ENCODE peak calls at places on chromosome 9, in eight cellular contexts. One of them, this sample, is unnamed.

GRCh38 chr9:137129089-137129455 is 9.9 kb upstream of the GRIN1 start:
- DNase-seq in AG09309: no peak
- DNase-seq in kidney tubule cell: peak; percentile 46
- DNase-seq in GM13977: no peak
- DNase-seq in T47D: no peak
- DNase-seq in SHP77 treated with DMSO at 0.1 percent for 48 hours: no peak
- DNase-seq in foreskin keratinocyte: no peak
- DNase-seq in erythroblast: peak; percentile 71
- DNase-seq in this sample: no peak

GRCh38 chr9:34145165-34145564 is 18.7 kb upstream of the DCAF12 start:
- DNase-seq in AG09309: no peak
- DNase-seq in kidney tubule cell: peak; percentile 60
- DNase-seq in GM13977: no peak
- DNase-seq in T47D: no peak
- DNase-seq in SHP77 treated with DMSO at 0.1 percent for 48 hours: no peak
- DNase-seq in foreskin keratinocyte: no peak
- DNase-seq in erythroblast: peak; percentile 22
- DNase-seq in this sample: no peak

GRCh38 chr9:77876091-77876490 is 155.5 kb downstream of the GNAQ start:
- DNase-seq in AG09309: no peak
- DNase-seq in kidney tubule cell: peak; percentile 44
- DNase-seq in GM13977: no peak
- DNase-seq in T47D: peak; percentile 23
- DNase-seq in SHP77 treated with DMSO at 0.1 percent for 48 hours: no peak
- DNase-seq in foreskin keratinocyte: no peak
- DNase-seq in erythroblast: no peak
- DNase-seq in this sample: no peak

GRCh38 chr9:96514108-96514824 is 64.3 kb downstream of the HABP4 start:
- DNase-seq in AG09309: peak; percentile 62
- DNase-seq in kidney tubule cell: no peak
- DNase-seq in GM13977: no peak
- DNase-seq in T47D: no peak
- DNase-seq in SHP77 treated with DMSO at 0.1 percent for 48 hours: no peak
- DNase-seq in foreskin keratinocyte: no peak
- DNase-seq in erythroblast: no peak
- DNase-seq in this sample: no peak

GRCh38 chr9:137411670-137412380 is 11.1 kb downstream of the EXD3 start:
- DNase-seq in AG09309: peak; percentile 54
- DNase-seq in kidney tubule cell: peak; percentile 89
- DNase-seq in GM13977: peak; percentile 87
- DNase-seq in T47D: peak; percentile 91
- DNase-seq in SHP77 treated with DMSO at 0.1 percent for 48 hours: no peak
- DNase-seq in foreskin keratinocyte: peak; percentile 49
- DNase-seq in erythroblast: no peak
- DNase-seq in this sample: peak; percentile 63

GRCh38 chr9:108400267-108400666 is 455.5 kb downstream of the ACTL7B start:
- DNase-seq in AG09309: no peak
- DNase-seq in kidney tubule cell: peak; percentile 8
- DNase-seq in GM13977: no peak
- DNase-seq in T47D: no peak
- DNase-seq in SHP77 treated with DMSO at 0.1 percent for 48 hours: no peak
- DNase-seq in foreskin keratinocyte: no peak
- DNase-seq in erythroblast: no peak
- DNase-seq in this sample: no peak

GRCh38 chr9:138072897-138073296 is 195.3 kb downstream of the CACNA1B start:
- DNase-seq in AG09309: no peak
- DNase-seq in kidney tubule cell: no peak
- DNase-seq in GM13977: no peak
- DNase-seq in T47D: no peak
- DNase-seq in SHP77 treated with DMSO at 0.1 percent for 48 hours: no peak
- DNase-seq in foreskin keratinocyte: no peak
- DNase-seq in erythroblast: no peak
- DNase-seq in this sample: no peak

GRCh38 chr9:78566948-78567675 is 270.2 kb downstream of the PSAT1 start:
- DNase-seq in AG09309: no peak
- DNase-seq in kidney tubule cell: peak; percentile 80
- DNase-seq in GM13977: no peak
- DNase-seq in T47D: no peak
- DNase-seq in SHP77 treated with DMSO at 0.1 percent for 48 hours: no peak
- DNase-seq in foreskin keratinocyte: peak; percentile 30
- DNase-seq in erythroblast: no peak
- DNase-seq in this sample: no peak

GRCh38 chr9:109108318-109108717 is 11.4 kb downstream of the TMEM245 start:
- DNase-seq in AG09309: no peak
- DNase-seq in kidney tubule cell: peak; percentile 38
- DNase-seq in GM13977: no peak
- DNase-seq in T47D: no peak
- DNase-seq in SHP77 treated with DMSO at 0.1 percent for 48 hours: no peak
- DNase-seq in foreskin keratinocyte: peak; percentile 20
- DNase-seq in erythroblast: no peak
- DNase-seq in this sample: no peak

GRCh38 chr9:133137451-133138231 is 16.6 kb upstream of the RALGDS start:
- DNase-seq in AG09309: no peak
- DNase-seq in kidney tubule cell: no peak
- DNase-seq in GM13977: no peak
- DNase-seq in T47D: no peak
- DNase-seq in SHP77 treated with DMSO at 0.1 percent for 48 hours: no peak
- DNase-seq in foreskin keratinocyte: no peak
- DNase-seq in erythroblast: no peak
- DNase-seq in this sample: no peak

GRCh38 chr9:18891946-18892670 is 140.9 kb downstream of the SAXO1 start:
- DNase-seq in AG09309: no peak
- DNase-seq in kidney tubule cell: no peak
- DNase-seq in GM13977: no peak
- DNase-seq in T47D: no peak
- DNase-seq in SHP77 treated with DMSO at 0.1 percent for 48 hours: no peak
- DNase-seq in foreskin keratinocyte: no peak
- DNase-seq in erythroblast: no peak
- DNase-seq in this sample: no peak

GRCh38 chr9:698276-698675 is 143.2 kb upstream of the DMRT1 start:
- DNase-seq in AG09309: no peak
- DNase-seq in kidney tubule cell: peak; percentile 76
- DNase-seq in GM13977: no peak
- DNase-seq in T47D: no peak
- DNase-seq in SHP77 treated with DMSO at 0.1 percent for 48 hours: no peak
- DNase-seq in foreskin keratinocyte: no peak
- DNase-seq in erythroblast: no peak
- DNase-seq in this sample: no peak

GRCh38 chr9:85432599-85432998 is 309.2 kb downstream of the AGTPBP1 start:
- DNase-seq in AG09309: no peak
- DNase-seq in kidney tubule cell: no peak
- DNase-seq in GM13977: no peak
- DNase-seq in T47D: no peak
- DNase-seq in SHP77 treated with DMSO at 0.1 percent for 48 hours: no peak
- DNase-seq in foreskin keratinocyte: no peak
- DNase-seq in erythroblast: no peak
- DNase-seq in this sample: no peak

GRCh38 chr9:104774132-104774531 is 10.2 kb downstream of the NIPSNAP3B start:
- DNase-seq in AG09309: no peak
- DNase-seq in kidney tubule cell: no peak
- DNase-seq in GM13977: no peak
- DNase-seq in T47D: no peak
- DNase-seq in SHP77 treated with DMSO at 0.1 percent for 48 hours: no peak
- DNase-seq in foreskin keratinocyte: no peak
- DNase-seq in erythroblast: no peak
- DNase-seq in this sample: no peak

GRCh38 chr9:117720555-117720954 is 16.4 kb downstream of the TLR4 start:
- DNase-seq in AG09309: no peak
- DNase-seq in kidney tubule cell: no peak
- DNase-seq in GM13977: no peak
- DNase-seq in T47D: no peak
- DNase-seq in SHP77 treated with DMSO at 0.1 percent for 48 hours: no peak
- DNase-seq in foreskin keratinocyte: no peak
- DNase-seq in erythroblast: no peak
- DNase-seq in this sample: peak; percentile 6

GRCh38 chr9:20620658-20621552 is 1.4 kb downstream of the MLLT3 start:
- DNase-seq in AG09309: no peak
- DNase-seq in kidney tubule cell: peak; percentile 53
- DNase-seq in GM13977: peak; percentile 39
- DNase-seq in T47D: peak; percentile 24
- DNase-seq in SHP77 treated with DMSO at 0.1 percent for 48 hours: no peak
- DNase-seq in foreskin keratinocyte: peak; percentile 17
- DNase-seq in erythroblast: peak; percentile 55
- DNase-seq in this sample: no peak

GRCh38 chr9:93536874-93537273 is 39.5 kb upstream of the PHF2 start:
- DNase-seq in AG09309: no peak
- DNase-seq in kidney tubule cell: peak; percentile 22
- DNase-seq in GM13977: no peak
- DNase-seq in T47D: peak; percentile 13
- DNase-seq in SHP77 treated with DMSO at 0.1 percent for 48 hours: no peak
- DNase-seq in foreskin keratinocyte: no peak
- DNase-seq in erythroblast: no peak
- DNase-seq in this sample: no peak

GRCh38 chr9:127033784-127034183 is 88.7 kb downstream of the ANGPTL2 start:
- DNase-seq in AG09309: no peak
- DNase-seq in kidney tubule cell: no peak
- DNase-seq in GM13977: no peak
- DNase-seq in T47D: no peak
- DNase-seq in SHP77 treated with DMSO at 0.1 percent for 48 hours: no peak
- DNase-seq in foreskin keratinocyte: no peak
- DNase-seq in erythroblast: no peak
- DNase-seq in this sample: no peak

GRCh38 chr9:134208310-134208841 is 44.0 kb upstream of the RNU6ATAC start:
- DNase-seq in AG09309: no peak
- DNase-seq in kidney tubule cell: no peak
- DNase-seq in GM13977: no peak
- DNase-seq in T47D: no peak
- DNase-seq in SHP77 treated with DMSO at 0.1 percent for 48 hours: no peak
- DNase-seq in foreskin keratinocyte: no peak
- DNase-seq in erythroblast: no peak
- DNase-seq in this sample: no peak

GRCh38 chr9:72119853-72120252 is 29.4 kb upstream of the GDA start:
- DNase-seq in AG09309: no peak
- DNase-seq in kidney tubule cell: no peak
- DNase-seq in GM13977: no peak
- DNase-seq in T47D: no peak
- DNase-seq in SHP77 treated with DMSO at 0.1 percent for 48 hours: no peak
- DNase-seq in foreskin keratinocyte: no peak
- DNase-seq in erythroblast: no peak
- DNase-seq in this sample: no peak

GRCh38 chr9:129972816-129973215 is 70.2 kb downstream of the FNBP1 start:
- DNase-seq in AG09309: no peak
- DNase-seq in kidney tubule cell: no peak
- DNase-seq in GM13977: no peak
- DNase-seq in T47D: no peak
- DNase-seq in SHP77 treated with DMSO at 0.1 percent for 48 hours: no peak
- DNase-seq in foreskin keratinocyte: no peak
- DNase-seq in erythroblast: no peak
- DNase-seq in this sample: no peak

GRCh38 chr9:36470891-36471290 is 70.8 kb upstream of the RNF38 start:
- DNase-seq in AG09309: no peak
- DNase-seq in kidney tubule cell: peak; percentile 79
- DNase-seq in GM13977: peak; percentile 77
- DNase-seq in T47D: peak; percentile 20
- DNase-seq in SHP77 treated with DMSO at 0.1 percent for 48 hours: no peak
- DNase-seq in foreskin keratinocyte: peak; percentile 38
- DNase-seq in erythroblast: peak; percentile 60
- DNase-seq in this sample: no peak

GRCh38 chr9:88949425-88949824 is 41.8 kb upstream of the S1PR3 start:
- DNase-seq in AG09309: no peak
- DNase-seq in kidney tubule cell: peak; percentile 9
- DNase-seq in GM13977: no peak
- DNase-seq in T47D: no peak
- DNase-seq in SHP77 treated with DMSO at 0.1 percent for 48 hours: no peak
- DNase-seq in foreskin keratinocyte: no peak
- DNase-seq in erythroblast: no peak
- DNase-seq in this sample: no peak

GRCh38 chr9:92147030-92147853 is 32.0 kb upstream of the SPTLC1 start:
- DNase-seq in AG09309: peak; percentile 62
- DNase-seq in kidney tubule cell: peak; percentile 94
- DNase-seq in GM13977: peak; percentile 57
- DNase-seq in T47D: peak; percentile 78
- DNase-seq in SHP77 treated with DMSO at 0.1 percent for 48 hours: peak; percentile 87
- DNase-seq in foreskin keratinocyte: peak; percentile 67
- DNase-seq in erythroblast: peak; percentile 30
- DNase-seq in this sample: peak; percentile 54

GRCh38 chr9:26945591-26945990 is 1.5 kb downstream of the PLAA start:
- DNase-seq in AG09309: no peak
- DNase-seq in kidney tubule cell: peak; percentile 3
- DNase-seq in GM13977: no peak
- DNase-seq in T47D: no peak
- DNase-seq in SHP77 treated with DMSO at 0.1 percent for 48 hours: no peak
- DNase-seq in foreskin keratinocyte: no peak
- DNase-seq in erythroblast: peak; percentile 7
- DNase-seq in this sample: no peak